ENCODE peak calls at places on chromosomes 2 and 18, in six cellular contexts. L is transverse colon, B is lower lobe of right lung, E is left ventricle myocardium inferior, J is colonic mucosa, X is WERI-Rb-1. A is an unnamed sample.

GRCh38 chr2:236106761-236107160 is 61.4 kb downstream of the GBX2 start:
- DNase-seq in L (no peak), B (no peak), E (no peak), J (no peak), X (no peak), A (no peak)

GRCh38 chr2:222418734-222419133 is 5.6 kb upstream of the SGPP2 start:
- DNase-seq in L (no peak), B (no peak), E (no peak), J (no peak), X (no peak), A (no peak)

GRCh38 chr2:45178359-45178758 is 169.1 kb upstream of the SIX2 start:
- DNase-seq in L (no peak), B (no peak), E (no peak), J (no peak), X (no peak), A (no peak)

GRCh38 chr18:25005602-25006375 is 346.2 kb downstream of the ZNF521 start:
- DNase-seq in L (no peak), B (no peak), E (no peak), J (no peak), X (no peak), A (no peak)

GRCh38 chr18:77032121-77032758 is 100.3 kb downstream of the MBP start:
- DNase-seq in L (no peak), B (no peak), E (no peak), J (no peak), X (no peak), A (no peak)

GRCh38 chr2:21028021-21028947 is 15.6 kb downstream of the APOB start:
- DNase-seq in L (no peak), B (no peak), E (no peak), J (no peak), X (no peak), A (no peak)

GRCh38 chr18:43393174-43393573 is 115.9 kb upstream of the SYT4 start:
- DNase-seq in L (no peak), B (no peak), E (no peak), J (no peak), X (no peak), A (no peak)

GRCh38 chr2:9975805-9976447 is 24.4 kb downstream of the GRHL1 start:
- DNase-seq in L (no peak), B (no peak), E (no peak), J (peak; percentile 28), X (no peak), A (no peak)

GRCh38 chr2:100902833-100903405 is 83.0 kb downstream of the NPAS2 start:
- DNase-seq in L (no peak), B (no peak), E (no peak), J (no peak), X (no peak), A (peak; percentile 46)

GRCh38 chr2:240982821-240983281 is 15.6 kb upstream of the SNED1 start:
- DNase-seq in L (no peak), B (peak; percentile 36), E (peak; percentile 7), J (no peak), X (peak; percentile 5), A (no peak)

GRCh38 chr2:123687064-123687463 is 338.0 kb upstream of the CNTNAP5 start:
- DNase-seq in L (no peak), B (no peak), E (no peak), J (no peak), X (no peak), A (no peak)

GRCh38 chr2:232492963-232493700 is 5.5 kb upstream of the ECEL1 start:
- DNase-seq in L (no peak), B (peak; percentile 30), E (no peak), J (no peak), X (no peak), A (no peak)

GRCh38 chr2:66537001-66537400 is 102.1 kb downstream of the MEIS1 start:
- DNase-seq in L (no peak), B (no peak), E (no peak), J (no peak), X (peak; percentile 59), A (no peak)

GRCh38 chr2:12856934-12857660 is 140.4 kb downstream of the TRIB2 start:
- DNase-seq in L (no peak), B (no peak), E (no peak), J (no peak), X (no peak), A (no peak)

GRCh38 chr2:162153608-162154224 is 1.7 kb upstream of the GCG start:
- DNase-seq in L (peak; percentile 64), B (no peak), E (no peak), J (peak; percentile 79), X (peak; percentile 66), A (no peak)

GRCh38 chr2:217101972-217102371 is 242.1 kb upstream of the TNP1 start:
- DNase-seq in L (no peak), B (no peak), E (no peak), J (no peak), X (no peak), A (no peak)
- H3K27ac ChIP-seq in L (no peak overlapping the region), B (no peak overlapping the region), E (no peak overlapping the region), J (no peak overlapping the region), X (no peak overlapping the region), A (no peak overlapping the region)

GRCh38 chr2:43270461-43270860 is 44.1 kb upstream of the ZFP36L2 start:
- DNase-seq in L (no peak), B (no peak), E (no peak), J (no peak), X (no peak), A (no peak)

GRCh38 chr2:43267393-43267792 is 41.0 kb upstream of the ZFP36L2 start:
- DNase-seq in L (no peak), B (no peak), E (no peak), J (no peak), X (no peak), A (no peak)

GRCh38 chr2:43268066-43268971 is 41.9 kb upstream of the ZFP36L2 start:
- DNase-seq in L (no peak), B (no peak), E (no peak), J (no peak), X (no peak), A (no peak)

GRCh38 chr2:43269706-43270105 is 43.3 kb upstream of the ZFP36L2 start:
- DNase-seq in L (peak; percentile 62), B (no peak), E (peak; percentile 79), J (peak; percentile 51), X (no peak), A (peak; percentile 93)

DNA sequence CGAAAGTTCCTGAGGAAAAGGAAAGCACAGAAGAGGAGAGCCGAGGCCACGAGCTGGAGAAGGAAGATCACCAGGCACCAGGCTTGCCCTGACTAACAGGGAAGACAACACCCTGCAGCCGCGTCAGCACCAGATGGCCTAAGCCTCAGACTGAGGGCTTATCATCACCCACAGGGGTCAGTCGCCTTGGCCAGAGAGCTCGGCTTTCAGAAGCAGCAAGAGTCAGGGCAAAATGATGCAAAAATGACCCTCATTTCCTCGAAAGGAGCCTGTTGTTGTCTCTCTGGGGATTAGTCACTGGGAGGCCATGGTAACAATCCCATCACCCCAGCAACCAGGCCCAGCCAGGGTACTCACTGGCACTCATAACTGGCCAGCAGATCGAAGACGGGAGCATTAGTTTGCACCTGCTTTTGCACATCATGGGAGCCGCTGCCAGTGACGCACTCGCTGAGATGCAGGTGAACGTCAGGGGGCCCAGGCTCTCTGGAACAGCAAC is 42.7 kb upstream of the ZFP36L2 start:
- DNase-seq in L (peak; percentile 66), B (peak; percentile 76), E (peak; percentile 87), J (peak; percentile 53), X (peak; percentile 88), A (peak; percentile 98)
- TF ChIP-seq CTCF in L (no peak), B (no peak), E (peak; percentile 21), J (no peak), X (peak; percentile 66), A (no peak)

DNA sequence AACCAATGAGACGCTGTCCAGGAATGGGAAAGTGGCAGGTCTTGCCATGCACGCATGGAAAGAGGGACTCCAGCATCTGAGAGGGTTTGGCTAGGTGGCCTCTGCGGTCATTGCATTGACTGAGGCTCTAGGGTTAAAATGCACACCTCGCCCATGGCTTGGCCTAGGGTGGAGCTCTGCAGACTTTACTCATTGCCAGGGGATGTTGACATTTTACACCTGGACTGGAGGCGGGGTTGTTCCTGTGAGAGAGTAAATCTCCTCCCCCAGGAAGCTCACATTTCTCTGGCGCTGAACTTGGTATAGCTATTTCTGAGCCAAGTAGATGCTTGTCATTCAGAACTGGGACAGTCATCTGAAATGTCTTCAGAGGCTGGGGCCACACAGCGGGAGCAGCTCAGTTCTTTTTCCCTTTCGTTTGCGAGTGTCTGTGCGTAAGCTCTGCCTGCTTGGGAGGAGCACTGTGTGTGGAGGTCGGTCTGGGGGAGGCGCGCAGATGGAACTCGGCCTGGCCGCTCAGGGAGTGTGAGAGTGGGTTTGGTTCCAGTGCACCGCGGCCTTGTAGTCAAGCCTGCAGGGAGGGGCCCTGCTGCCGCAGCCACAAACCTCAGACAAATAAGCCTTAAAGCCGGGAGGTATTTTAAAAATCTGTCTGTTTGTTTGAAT is 76.4 kb downstream of the LPIN1 start:
- DNase-seq in L (peak; percentile 65), B (no peak), E (no peak), J (peak; percentile 79), X (no peak), A (no peak)
- H3K27ac ChIP-seq in L (peak overlapping the region; percentile 55), B (no peak overlapping the region), E (no peak overlapping the region), J (peak overlapping the region; percentile 38), X (no peak overlapping the region), A (no peak overlapping the region)

DNA sequence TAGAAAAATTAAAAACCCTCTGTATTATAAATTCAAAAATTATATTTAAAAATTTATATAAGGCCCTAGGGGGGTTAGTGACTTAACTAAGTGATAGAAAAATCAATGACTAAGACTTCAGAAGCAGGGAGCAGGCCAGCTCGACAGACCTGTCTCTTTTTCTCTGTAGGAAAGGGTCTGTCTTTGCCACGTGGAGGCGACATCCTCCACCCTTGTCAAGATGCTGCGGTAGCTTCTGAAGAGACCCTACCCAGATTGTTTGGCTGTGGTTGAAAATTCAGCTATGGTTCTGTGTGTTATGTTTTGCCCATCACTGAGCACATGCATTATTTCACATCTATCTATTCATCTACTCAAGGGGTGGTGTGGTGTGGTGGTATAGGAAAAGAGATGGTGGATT is 8.2 kb upstream of the SLC4A3 start:
- DNase-seq in L (no peak), B (no peak), E (no peak), J (no peak), X (peak; percentile 47), A (no peak)
- TF ChIP-seq CTCF in L (no peak), B (no peak), E (no peak), J (no peak), X (peak; percentile 64), A (peak; percentile 16)

A was measured in right atrium auricular region.